ENCODE peak calls at places on chromosomes 1 and 21, in ten cellular contexts. One of them, this sample, is unnamed.

GRCh38 chr1:71086331-71086730 is 5.5 kb upstream of the ZRANB2 start:
- DNase-seq in neural progenitor cell: no peak
- DNase-seq in fibroblast of lung: peak; percentile 15
- DNase-seq in left ventricle myocardium inferior: no peak
- DNase-seq in testis: no peak
- DNase-seq in K562: no peak
- DNase-seq in right lobe of liver: no peak
- DNase-seq in spleen: no peak
- DNase-seq in body of pancreas: no peak
- DNase-seq in A549: no peak
- DNase-seq in this sample: no peak

GRCh38 chr1:61605607-61606321 is 119.2 kb downstream of the TM2D1 start:
- DNase-seq in neural progenitor cell: no peak
- DNase-seq in fibroblast of lung: no peak
- DNase-seq in left ventricle myocardium inferior: no peak
- DNase-seq in testis: no peak
- DNase-seq in K562: no peak
- DNase-seq in right lobe of liver: no peak
- DNase-seq in spleen: no peak
- DNase-seq in body of pancreas: no peak
- DNase-seq in A549: no peak
- DNase-seq in this sample: no peak

GRCh38 chr1:28249013-28249870 is 10.1 kb upstream of the SESN2 start:
- DNase-seq in neural progenitor cell: peak; percentile 50
- DNase-seq in fibroblast of lung: peak; percentile 77
- DNase-seq in left ventricle myocardium inferior: peak; percentile 65
- DNase-seq in testis: no peak
- DNase-seq in K562: no peak
- DNase-seq in right lobe of liver: peak; percentile 94
- DNase-seq in spleen: no peak
- DNase-seq in body of pancreas: peak; percentile 83
- DNase-seq in A549: peak; percentile 57
- DNase-seq in this sample: no peak

GRCh38 chr1:243882276-243882675 is 32.2 kb upstream of the AKT3 start:
- DNase-seq in neural progenitor cell: no peak
- DNase-seq in fibroblast of lung: peak; percentile 17
- DNase-seq in left ventricle myocardium inferior: no peak
- DNase-seq in testis: no peak
- DNase-seq in K562: no peak
- DNase-seq in right lobe of liver: no peak
- DNase-seq in spleen: no peak
- DNase-seq in body of pancreas: no peak
- DNase-seq in A549: no peak
- DNase-seq in this sample: no peak

GRCh38 chr1:147625274-147625986 is 44.9 kb downstream of the ACP6 start:
- DNase-seq in neural progenitor cell: no peak
- DNase-seq in fibroblast of lung: no peak
- DNase-seq in left ventricle myocardium inferior: no peak
- DNase-seq in testis: no peak
- DNase-seq in K562: no peak
- DNase-seq in right lobe of liver: no peak
- DNase-seq in spleen: no peak
- DNase-seq in body of pancreas: no peak
- DNase-seq in A549: no peak
- DNase-seq in this sample: no peak

GRCh38 chr1:55049914-55050278 is 10.5 kb downstream of the PCSK9 start:
- DNase-seq in neural progenitor cell: no peak
- DNase-seq in fibroblast of lung: peak; percentile 51
- DNase-seq in left ventricle myocardium inferior: peak; percentile 43
- DNase-seq in testis: peak; percentile 97
- DNase-seq in K562: no peak
- DNase-seq in right lobe of liver: peak; percentile 89
- DNase-seq in spleen: no peak
- DNase-seq in body of pancreas: peak; percentile 35
- DNase-seq in A549: no peak
- DNase-seq in this sample: no peak

GRCh38 chr1:115557715-115558114 is 84.1 kb upstream of the VANGL1 start:
- DNase-seq in neural progenitor cell: peak; percentile 24
- DNase-seq in fibroblast of lung: no peak
- DNase-seq in left ventricle myocardium inferior: no peak
- DNase-seq in testis: no peak
- DNase-seq in K562: no peak
- DNase-seq in right lobe of liver: no peak
- DNase-seq in spleen: no peak
- DNase-seq in body of pancreas: no peak
- DNase-seq in A549: no peak
- DNase-seq in this sample: no peak

GRCh38 chr1:203325418-203326091 is 20.2 kb downstream of the BTG2 start:
- DNase-seq in neural progenitor cell: peak; percentile 84
- DNase-seq in fibroblast of lung: no peak
- DNase-seq in left ventricle myocardium inferior: peak; percentile 83
- DNase-seq in testis: peak; percentile 61
- DNase-seq in K562: no peak
- DNase-seq in right lobe of liver: peak; percentile 71
- DNase-seq in spleen: peak; percentile 88
- DNase-seq in body of pancreas: peak; percentile 78
- DNase-seq in A549: no peak
- DNase-seq in this sample: peak; percentile 81

GRCh38 chr1:4270651-4271337 is 370.7 kb upstream of the C1orf174 start:
- DNase-seq in neural progenitor cell: no peak
- DNase-seq in fibroblast of lung: no peak
- DNase-seq in left ventricle myocardium inferior: no peak
- DNase-seq in testis: no peak
- DNase-seq in K562: no peak
- DNase-seq in right lobe of liver: no peak
- DNase-seq in spleen: no peak
- DNase-seq in body of pancreas: no peak
- DNase-seq in A549: no peak
- DNase-seq in this sample: no peak

DNA sequence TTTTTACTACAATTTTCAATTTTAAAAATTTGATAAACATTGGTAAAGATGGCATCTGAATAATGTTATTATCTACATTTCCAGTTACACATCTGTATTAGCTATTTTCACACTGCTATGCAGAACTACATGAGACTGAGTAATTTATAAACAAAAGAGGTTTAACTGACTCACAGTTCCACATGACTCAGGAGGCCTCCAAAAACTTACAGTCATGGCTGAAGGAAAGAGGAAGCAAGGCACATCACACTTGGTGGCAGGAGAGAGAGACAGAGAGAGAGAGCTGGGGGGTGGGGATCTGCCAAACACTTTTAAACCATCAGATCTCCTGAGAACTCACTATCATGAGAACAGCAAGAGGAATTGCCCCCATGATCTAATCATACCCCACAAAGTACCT is 850.0 kb downstream of the LTN1 start:
- DNase-seq in neural progenitor cell: no peak
- DNase-seq in fibroblast of lung: peak; percentile 85
- DNase-seq in left ventricle myocardium inferior: no peak
- DNase-seq in testis: no peak
- DNase-seq in K562: no peak
- DNase-seq in right lobe of liver: no peak
- DNase-seq in spleen: no peak
- DNase-seq in body of pancreas: no peak
- DNase-seq in A549: no peak
- DNase-seq in this sample: peak; percentile 12
- TF ChIP-seq CTCF in neural progenitor cell: no peak
- TF ChIP-seq CTCF in fibroblast of lung: no peak
- TF ChIP-seq CTCF in left ventricle myocardium inferior: no peak
- TF ChIP-seq CTCF in testis: no peak
- TF ChIP-seq CTCF in K562: no peak
- TF ChIP-seq CTCF in right lobe of liver: no peak
- TF ChIP-seq CTCF in spleen: no peak
- TF ChIP-seq CTCF in body of pancreas: no peak
- TF ChIP-seq CTCF in A549: no peak
- TF ChIP-seq CTCF in this sample: no peak

DNA sequence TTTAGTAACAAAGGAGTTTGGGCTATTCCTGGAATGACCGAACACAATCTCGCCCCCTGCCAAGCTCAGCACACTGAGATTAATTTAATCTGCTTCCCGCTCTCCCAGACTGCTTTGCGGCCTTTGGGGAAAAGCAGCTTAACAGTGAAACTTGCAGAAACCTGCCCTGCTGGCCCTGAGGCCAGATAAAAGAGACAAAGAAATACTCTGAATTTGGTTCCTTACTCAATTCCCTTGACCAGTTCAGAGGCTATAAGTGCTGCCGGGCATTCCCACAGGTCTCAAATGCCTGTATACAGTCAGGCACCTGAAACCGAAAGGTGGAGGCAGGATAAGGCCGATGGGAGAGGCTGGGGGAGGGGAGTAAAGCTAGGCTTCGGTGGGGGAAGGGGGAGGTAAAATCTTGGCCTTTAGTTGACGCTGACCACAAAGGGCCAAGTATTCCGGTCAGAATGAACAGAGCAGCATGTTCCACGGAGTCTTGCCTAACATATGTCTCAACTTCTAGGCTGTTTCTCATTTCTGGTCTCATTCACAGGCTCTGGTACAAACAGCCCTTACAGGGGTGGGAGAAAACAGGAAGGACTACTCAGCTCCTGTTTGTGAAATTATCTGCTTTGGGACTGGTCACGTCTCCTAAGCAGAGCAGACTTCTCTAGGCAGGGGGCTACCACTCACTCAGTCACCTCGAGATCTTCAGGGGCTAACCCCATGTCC is 17.8 kb upstream of the A3GALT2 start:
- DNase-seq in neural progenitor cell: peak; percentile 94
- DNase-seq in fibroblast of lung: peak; percentile 96
- DNase-seq in left ventricle myocardium inferior: peak; percentile 57
- DNase-seq in testis: peak; percentile 79
- DNase-seq in K562: no peak
- DNase-seq in right lobe of liver: no peak
- DNase-seq in spleen: peak; percentile 80
- DNase-seq in body of pancreas: peak; percentile 87
- DNase-seq in A549: no peak
- DNase-seq in this sample: no peak
- H3K4me1 ChIP-seq in neural progenitor cell: peaks cover 85% of the 10 kb centered on the region
- H3K4me1 ChIP-seq in fibroblast of lung: peaks cover 70% of the 10 kb centered on the region
- H3K4me1 ChIP-seq in left ventricle myocardium inferior: peaks cover 100% of the 10 kb centered on the region
- H3K4me1 ChIP-seq in testis: peaks cover 68% of the 10 kb centered on the region
- H3K4me1 ChIP-seq in K562: peaks cover 14% of the 10 kb centered on the region
- H3K4me1 ChIP-seq in right lobe of liver: peaks cover 96% of the 10 kb centered on the region
- H3K4me1 ChIP-seq in spleen: peaks cover 73% of the 10 kb centered on the region
- H3K4me1 ChIP-seq in body of pancreas: peaks cover 98% of the 10 kb centered on the region
- H3K4me1 ChIP-seq in A549: peaks cover 70% of the 10 kb centered on the region
- H3K4me1 ChIP-seq in this sample: peaks cover 80% of the 10 kb centered on the region

DNA sequence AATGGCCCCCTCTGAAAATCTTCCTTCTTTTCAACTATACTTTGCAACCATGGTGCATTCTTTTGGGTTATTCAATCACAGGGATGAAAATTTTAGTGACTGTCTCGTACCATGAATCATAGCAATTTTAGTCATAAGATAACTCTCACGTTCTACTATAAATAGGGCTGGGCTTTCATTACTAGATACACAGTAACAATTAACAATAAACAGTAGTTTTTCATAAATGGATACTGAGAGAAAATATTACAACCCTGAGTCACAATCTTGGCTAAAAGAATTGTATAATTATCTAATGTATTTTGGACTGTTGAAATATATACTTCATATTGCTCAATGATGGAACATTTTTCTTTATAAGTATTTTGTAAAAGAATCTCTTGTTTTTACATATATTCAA is 96.1 kb downstream of the TEX35 start:
- DNase-seq in neural progenitor cell: no peak
- DNase-seq in fibroblast of lung: peak; percentile 90
- DNase-seq in left ventricle myocardium inferior: no peak
- DNase-seq in testis: no peak
- DNase-seq in K562: no peak
- DNase-seq in right lobe of liver: no peak
- DNase-seq in spleen: no peak
- DNase-seq in body of pancreas: no peak
- DNase-seq in A549: no peak
- DNase-seq in this sample: no peak
- TF ChIP-seq CTCF in neural progenitor cell: no peak
- TF ChIP-seq CTCF in fibroblast of lung: no peak
- TF ChIP-seq CTCF in left ventricle myocardium inferior: no peak
- TF ChIP-seq CTCF in testis: no peak
- TF ChIP-seq CTCF in K562: no peak
- TF ChIP-seq CTCF in right lobe of liver: no peak
- TF ChIP-seq CTCF in spleen: no peak
- TF ChIP-seq CTCF in body of pancreas: no peak
- TF ChIP-seq CTCF in A549: no peak
- TF ChIP-seq CTCF in this sample: no peak

GRCh38 chr1:24481843-24482610 is 20.6 kb upstream of the RCAN3 start:
- DNase-seq in neural progenitor cell: no peak
- DNase-seq in fibroblast of lung: no peak
- DNase-seq in left ventricle myocardium inferior: no peak
- DNase-seq in testis: no peak
- DNase-seq in K562: no peak
- DNase-seq in right lobe of liver: no peak
- DNase-seq in spleen: no peak
- DNase-seq in body of pancreas: no peak
- DNase-seq in A549: no peak
- DNase-seq in this sample: no peak
- H3K4me1 ChIP-seq in neural progenitor cell: no peaks in the 10 kb centered on the region
- H3K4me1 ChIP-seq in fibroblast of lung: no peaks in the 10 kb centered on the region
- H3K4me1 ChIP-seq in left ventricle myocardium inferior: no peaks in the 10 kb centered on the region
- H3K4me1 ChIP-seq in testis: no peaks in the 10 kb centered on the region
- H3K4me1 ChIP-seq in K562: peaks cover 12% of the 10 kb centered on the region
- H3K4me1 ChIP-seq in right lobe of liver: no peaks in the 10 kb centered on the region
- H3K4me1 ChIP-seq in spleen: no peaks in the 10 kb centered on the region
- H3K4me1 ChIP-seq in body of pancreas: no peaks in the 10 kb centered on the region
- H3K4me1 ChIP-seq in A549: peaks cover 2% of the 10 kb centered on the region
- H3K4me1 ChIP-seq in this sample: no peaks in the 10 kb centered on the region

This sample was measured in mucosa of descending colon.